ENCODE peak calls at places on chromosomes 16 and 17, in ten cellular contexts. E is hypothalamus; T is activated CD4-positive, alpha-beta T cell treated with anti-CD3 and anti-CD28 coated beads for 24 hours; D is ureter; Z is activated CD4-positive, alpha-beta memory T cell treated with anti-CD3 and anti-CD28 coated beads, Interleukin-2, amount 10 ng/mL, durations not matched to agents 7 days and 5 days; C is NCI-H2029; H is EL; A is GM23248; V is adipocyte; J is central memory CD4-positive, alpha-beta T cell. X is an unnamed sample.

GRCh38 chr16:6642271-6642670 is 690.4 kb upstream of the RBFOX1 start:
- DNase-seq in E (no peak), T (no peak), D (no peak), Z (no peak), C (no peak), H (no peak), A (no peak), V (no peak), J (no peak), X (no peak)

GRCh38 chr17:49748791-49749190 is 15.1 kb downstream of the FAM117A start:
- DNase-seq in E (no peak), T (peak), D (no peak), Z (peak), C (no peak), H (no peak), A (no peak), V (no peak), J (peak), X (peak)

GRCh38 chr16:70572050-70572925 is 48.7 kb downstream of the SF3B3 start:
- DNase-seq in E (no peak), T (no peak), D (no peak), Z (no peak), C (no peak), H (no peak), A (no peak), V (no peak), J (no peak), X (no peak)

GRCh38 chr16:54285414-54286066 is 1.0 kb downstream of the IRX3 start:
- DNase-seq in E (no peak), T (no peak), D (no peak), Z (no peak), C (no peak), H (peak), A (peak), V (peak), J (no peak), X (no peak)

GRCh38 chr16:84928679-84929420 is 82.5 kb downstream of the ZDHHC7 start:
- DNase-seq in E (no peak), T (no peak), D (peak), Z (no peak), C (no peak), H (peak), A (peak), V (peak), J (no peak), X (no peak)

GRCh38 chr17:3812771-3813170 is 11.8 kb upstream of the ITGAE start:
- DNase-seq in E (no peak), T (no peak), D (no peak), Z (no peak), C (no peak), H (no peak), A (no peak), V (no peak), J (no peak), X (no peak)

GRCh38 chr17:417691-418420 is 65.2 kb upstream of the RPH3AL start:
- DNase-seq in E (no peak), T (no peak), D (no peak), Z (no peak), C (no peak), H (no peak), A (no peak), V (no peak), J (no peak), X (no peak)

GRCh38 chr17:19270951-19271611 is 33.9 kb downstream of the EPN2 start:
- DNase-seq in E (no peak), T (no peak), D (no peak), Z (no peak), C (peak), H (no peak), A (no peak), V (no peak), J (no peak), X (no peak)

GRCh38 chr17:7001562-7001961 is 5.7 kb downstream of the ALOX12 start:
- DNase-seq in E (no peak), T (no peak), D (no peak), Z (peak), C (no peak), H (no peak), A (peak), V (peak), J (peak), X (no peak)

GRCh38 chr16:68365167-68365817 is 54.5 kb downstream of the PRMT7 start:
- DNase-seq in E (no peak), T (no peak), D (no peak), Z (no peak), C (no peak), H (peak), A (no peak), V (no peak), J (no peak), X (no peak)

GRCh38 chr17:8894673-8895578 is 27.5 kb upstream of the PIK3R6 start:
- DNase-seq in E (peak), T (no peak), D (no peak), Z (peak), C (no peak), H (peak), A (peak), V (peak), J (peak), X (no peak)

GRCh38 chr16:65121870-65122723 is at the start of gene CDH11:
- DNase-seq in E (peak), T (no peak), D (peak), Z (no peak), C (no peak), H (peak), A (peak), V (peak), J (no peak), X (no peak)

GRCh38 chr16:8579559-8579958 is 10.8 kb downstream of the TMEM114 start:
- DNase-seq in E (no peak), T (no peak), D (no peak), Z (no peak), C (no peak), H (no peak), A (no peak), V (no peak), J (no peak), X (no peak)

GRCh38 chr17:8014558-8014850 is 12.1 kb downstream of the GUCY2D start:
- DNase-seq in E (no peak), T (no peak), D (no peak), Z (no peak), C (no peak), H (no peak), A (no peak), V (no peak), J (no peak), X (no peak)

GRCh38 chr17:32954477-32954876 is 26.5 kb downstream of the TMEM98 start:
- DNase-seq in E (no peak), T (no peak), D (peak), Z (no peak), C (no peak), H (no peak), A (no peak), V (no peak), J (no peak), X (no peak)

GRCh38 chr16:57058291-57058861 is 34.0 kb upstream of the CPNE2 start:
- DNase-seq in E (no peak), T (no peak), D (no peak), Z (no peak), C (no peak), H (no peak), A (no peak), V (no peak), J (no peak), X (no peak)